ENCODE peak calls at places on chromosome 22, in four cellular contexts. X is IMR-90, H is H9, W is H1. E is an unnamed sample.

GRCh38 chr22:33807465-33807864 is 112.8 kb downstream of the LARGE1 start:
- DNase-seq in H (no peak), X (peak), W (no peak), E (no peak)

GRCh38 chr22:41979423-41980250 is 10.4 kb downstream of the SEPTIN3 start:
- DNase-seq in X (no peak), H (no peak), W (no peak), E (no peak)

GRCh38 chr22:36291831-36292740 is 39.2 kb downstream of the APOL1 start:
- DNase-seq in H (no peak), X (no peak), W (no peak), E (no peak)

GRCh38 chr22:30802202-30803166 is 107.8 kb downstream of the OSBP2 start:
- DNase-seq in H (peak), X (peak), W (peak), E (peak)

GRCh38 chr22:27252282-27253049 is 549.1 kb downstream of the MN1 start:
- DNase-seq in W (no peak), H (no peak), X (peak), E (no peak)

GRCh38 chr22:47329727-47330653 is 567.5 kb downstream of the TBC1D22A start:
- DNase-seq in X (no peak), W (no peak), H (no peak), E (no peak)

GRCh38 chr22:49691256-49691655 is 136.4 kb downstream of the BRD1 start:
- DNase-seq in X (no peak), H (peak), W (no peak), E (no peak)

GRCh38 chr22:27798526-27799333 is 2.8 kb downstream of the MN1 start:
- DNase-seq in X (no peak), W (no peak), H (peak), E (peak)

GRCh38 chr22:41899992-41900651 is 14.8 kb downstream of the SHISA8 start:
- DNase-seq in X (no peak), H (no peak), W (no peak), E (no peak)

GRCh38 chr22:40997485-40997884 is 46.3 kb downstream of the RBX1 start:
- DNase-seq in H (no peak), W (no peak), X (no peak), E (no peak)

GRCh38 chr22:29633514-29634312 is 30.3 kb downstream of the NF2 start:
- DNase-seq in X (peak), W (no peak), H (no peak), E (no peak)

GRCh38 chr22:49937758-49938564 is 19.5 kb downstream of the CRELD2 start:
- DNase-seq in H (no peak), W (no peak), X (no peak), E (no peak)

GRCh38 chr22:19971276-19972124 is 29.9 kb upstream of the TXNRD2 start:
- DNase-seq in W (no peak), H (no peak), X (no peak), E (no peak)

GRCh38 chr22:19824197-19825015 is 30.3 kb downstream of the GNB1L start:
- DNase-seq in X (no peak), H (no peak), W (peak), E (no peak)

GRCh38 chr22:40674274-40674673 is 5.0 kb upstream of the MCHR1 start:
- DNase-seq in H (no peak), X (no peak), W (no peak), E (no peak)

GRCh38 chr22:23800297-23801237 is 13.8 kb downstream of the SMARCB1 start:
- DNase-seq in W (no peak), X (no peak), H (no peak), E (no peak)

GRCh38 chr22:48492371-48493320 is 1335.0 kb downstream of the BRD1 start:
- DNase-seq in X (peak), H (peak), W (peak), E (peak)

GRCh38 chr22:28560005-28560742 is 119.5 kb downstream of the TTC28 start:
- DNase-seq in W (no peak), H (no peak), X (peak), E (peak)

GRCh38 chr22:19553201-19553600 is 29.0 kb upstream of the CLDN5 start:
- DNase-seq in X (no peak), H (no peak), W (no peak), E (no peak)

GRCh38 chr22:47676685-47677084 is 914.2 kb downstream of the TBC1D22A start:
- DNase-seq in H (no peak), W (no peak), X (no peak), E (no peak)

GRCh38 chr22:45971389-45972028 is 5.5 kb downstream of the WNT7B start:
- DNase-seq in W (no peak), X (no peak), H (no peak), E (no peak)
- H3K4ac ChIP-seq in W (no peak), X (no peak), H (no peak), E (no peak)

GRCh38 chr22:22488736-22489135 is 19.8 kb downstream of the ZNF280B start:
- DNase-seq in H (no peak), W (no peak), X (no peak), E (no peak)
- H4K5ac ChIP-seq in H (no peak), W (no peak), X (no peak), E (no peak)

GRCh38 chr22:17158568-17159503 is at the start of gene HDHD5:
- DNase-seq in H (peak), X (peak), W (peak), E (peak)
- H4K8ac ChIP-seq in H (no peak), X (peak), W (peak), E (no peak)

GRCh38 chr22:37306494-37306829 is 24.2 kb downstream of the CYTH4 start:
- DNase-seq in X (no peak), W (no peak), H (no peak), E (no peak)
- H3K4ac ChIP-seq in X (peak), W (peak), H (no peak), E (no peak)

DNA sequence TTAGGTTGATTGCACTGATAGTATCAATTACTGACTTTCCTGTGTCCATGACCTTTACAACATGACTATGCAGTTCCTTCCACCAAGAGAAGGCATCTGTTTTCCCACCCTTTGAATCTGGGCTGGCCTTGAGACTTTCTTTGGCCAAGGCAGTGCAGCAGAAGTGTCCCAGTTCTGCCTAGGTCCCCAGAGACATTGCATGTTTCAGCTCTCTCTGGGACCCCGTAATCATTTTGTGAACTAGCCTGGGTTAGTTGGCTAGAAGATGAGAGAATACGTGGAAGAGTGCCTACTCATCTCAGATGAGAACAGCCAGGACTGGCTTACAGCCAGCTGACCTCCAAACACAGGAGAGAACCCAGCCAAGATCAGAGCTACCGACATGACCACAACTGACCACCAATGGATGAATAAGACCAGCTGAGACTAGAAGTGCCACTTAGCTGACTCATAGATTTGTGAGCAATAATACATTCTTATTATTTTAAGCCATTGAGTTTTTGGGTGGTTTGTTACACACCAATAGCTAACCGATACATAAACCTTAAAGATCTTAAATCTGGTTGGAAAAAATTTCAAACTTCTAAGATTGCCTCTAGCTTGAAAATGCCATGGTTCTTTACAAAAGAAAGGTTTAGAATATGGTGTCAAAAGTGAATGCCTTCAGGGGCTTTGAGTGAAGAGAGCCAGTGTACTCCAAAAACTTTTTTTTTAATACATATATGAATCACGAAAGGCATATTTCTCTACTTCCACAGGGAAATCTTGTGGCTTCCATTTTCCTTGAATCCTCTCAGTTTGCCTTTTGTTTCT is 145.2 kb downstream of the FBXO7 start:
- DNase-seq in W (no peak), H (no peak), X (peak), E (no peak)
- H4K5ac ChIP-seq in W (no peak), H (no peak), X (peak), E (no peak)

GRCh38 chr22:44799077-44799931 is 46.9 kb downstream of the ARHGAP8 start:
- DNase-seq in X (no peak), W (no peak), H (no peak), E (no peak)
- H4K8ac ChIP-seq in X (no peak), W (peak), H (no peak), E (no peak)

GRCh38 chr22:31950226-31950625 is 5.9 kb downstream of the YWHAH start:
- DNase-seq in X (no peak), W (no peak), H (no peak), E (no peak)
- H3K4ac ChIP-seq in X (no peak), W (no peak), H (no peak), E (no peak)

GRCh38 chr22:39616051-39616450 is 45.5 kb downstream of the CACNA1I start:
- DNase-seq in H (no peak), X (no peak), W (no peak), E (no peak)
- H4K5ac ChIP-seq in H (no peak), X (no peak), W (no peak), E (no peak)